ENCODE peak calls at places on chromosomes 12 and 14, in seven cellular contexts. C, D, Q, M, T, X and Z are unnamed samples. For H3K4me1, the result is how much of the 10 kb centered on the place peaks cover.

GRCh38 chr12:104823985-104824441 is 134.1 kb downstream of the SLC41A2 start:
- DNase-seq in C (peak), D (no peak), Q (no peak), M (no peak), T (peak), X (no peak), Z (no peak)

GRCh38 chr14:54207991-54208520 is 188.8 kb upstream of the CDKN3 start:
- DNase-seq in C (no peak), D (no peak), Q (no peak), M (no peak), T (no peak), X (no peak), Z (no peak)

GRCh38 chr12:69502342-69503081 is 32.3 kb downstream of the FRS2 start:
- DNase-seq in C (no peak), D (no peak), Q (no peak), M (no peak), T (no peak), X (no peak), Z (no peak)

GRCh38 chr12:132003846-132004245 is 54.1 kb downstream of the EP400 start:
- DNase-seq in C (no peak), D (no peak), Q (no peak), M (no peak), T (no peak), X (no peak), Z (no peak)

GRCh38 chr14:81070511-81070910 is 115.1 kb downstream of the TSHR start:
- DNase-seq in C (no peak), D (no peak), Q (no peak), M (no peak), T (no peak), X (no peak), Z (no peak)

GRCh38 chr12:59382678-59383425 is 213.0 kb upstream of the SLC16A7 start:
- DNase-seq in C (no peak), D (no peak), Q (no peak), M (no peak), T (no peak), X (no peak), Z (no peak)

GRCh38 chr12:31768046-31768445 is 39.2 kb upstream of the AMN1 start:
- DNase-seq in C (no peak), D (no peak), Q (no peak), M (no peak), T (no peak), X (no peak), Z (no peak)

GRCh38 chr12:80400591-80400991 is 43.4 kb upstream of the PTPRQ start:
- DNase-seq in C (no peak), D (no peak), Q (peak), M (no peak), T (no peak), X (no peak), Z (no peak)

GRCh38 chr14:98018626-98019025 is 1221.4 kb downstream of the VRK1 start:
- DNase-seq in C (no peak), D (no peak), Q (no peak), M (no peak), T (no peak), X (no peak), Z (no peak)

GRCh38 chr12:24038211-24038997 is 88.9 kb upstream of the SOX5 start:
- DNase-seq in C (no peak), D (no peak), Q (no peak), M (no peak), T (no peak), X (no peak), Z (no peak)
- H3K4me3 ChIP-seq in C (no peak), D (no peak), Q (no peak), M (no peak), T (no peak), X (no peak), Z (no peak)

GRCh38 chr12:52280796-52281560 is 6.5 kb downstream of the KRT86 start:
- DNase-seq in C (peak), D (peak), Q (no peak), M (no peak), T (peak), X (peak), Z (no peak)

GRCh38 chr12:52279683-52280318 is 5.4 kb downstream of the KRT86 start:
- DNase-seq in C (no peak), D (peak), Q (no peak), M (no peak), T (no peak), X (no peak), Z (no peak)

GRCh38 chr12:52278530-52278929 is 4.1 kb downstream of the KRT86 start:
- DNase-seq in C (no peak), D (no peak), Q (no peak), M (no peak), T (no peak), X (no peak), Z (no peak)

GRCh38 chr12:52278931-52279682 is 4.7 kb downstream of the KRT86 start:
- DNase-seq in C (peak), D (peak), Q (peak), M (peak), T (peak), X (peak), Z (no peak)

DNA sequence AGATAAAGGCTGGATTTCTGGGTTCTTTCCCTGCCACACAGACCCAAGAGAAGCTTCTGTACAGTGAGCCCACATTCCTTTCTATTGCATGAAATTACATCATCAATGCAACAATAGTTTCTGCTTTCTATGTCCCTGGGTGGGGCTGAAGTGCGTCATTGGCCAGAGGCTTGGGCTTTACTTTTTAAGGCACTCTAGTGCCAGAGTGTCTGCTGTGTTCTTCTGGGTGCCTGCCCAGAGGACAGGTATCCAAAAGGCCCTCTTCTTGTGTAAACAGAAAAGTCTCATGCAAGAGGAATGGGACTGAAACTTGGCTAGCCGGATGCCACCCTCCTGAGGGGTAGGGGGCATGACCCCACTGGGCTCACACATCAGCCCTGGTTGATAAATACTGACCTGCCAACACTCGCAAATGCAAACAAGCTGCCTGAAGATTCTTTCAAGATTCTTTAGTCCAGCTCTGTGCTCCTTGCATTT is 5.9 kb downstream of the KRT86 start:
- DNase-seq in C (peak), D (peak), Q (no peak), M (peak), T (peak), X (peak), Z (peak)
- H3K4me1 ChIP-seq in C (under half), D (half or more), Q (under half), M (under half), T (under half), X (under half), Z (under half)

GRCh38 chr12:113302925-113303640 is 31.8 kb downstream of the SLC8B1 start:
- DNase-seq in C (no peak), D (no peak), Q (no peak), M (no peak), T (no peak), X (no peak), Z (no peak)
- TF ChIP-seq CTCF in C (no peak), D (no peak), Q (no peak), M (no peak), T (no peak), X (no peak), Z (no peak)

GRCh38 chr12:113894717-113895116 is 71.4 kb downstream of the RBM19 start:
- DNase-seq in C (no peak), D (no peak), Q (no peak), M (no peak), T (no peak), X (no peak), Z (no peak)
- H3K4me3 ChIP-seq in C (no peak), D (no peak), Q (no peak), M (no peak), T (no peak), X (no peak), Z (no peak)

DNA sequence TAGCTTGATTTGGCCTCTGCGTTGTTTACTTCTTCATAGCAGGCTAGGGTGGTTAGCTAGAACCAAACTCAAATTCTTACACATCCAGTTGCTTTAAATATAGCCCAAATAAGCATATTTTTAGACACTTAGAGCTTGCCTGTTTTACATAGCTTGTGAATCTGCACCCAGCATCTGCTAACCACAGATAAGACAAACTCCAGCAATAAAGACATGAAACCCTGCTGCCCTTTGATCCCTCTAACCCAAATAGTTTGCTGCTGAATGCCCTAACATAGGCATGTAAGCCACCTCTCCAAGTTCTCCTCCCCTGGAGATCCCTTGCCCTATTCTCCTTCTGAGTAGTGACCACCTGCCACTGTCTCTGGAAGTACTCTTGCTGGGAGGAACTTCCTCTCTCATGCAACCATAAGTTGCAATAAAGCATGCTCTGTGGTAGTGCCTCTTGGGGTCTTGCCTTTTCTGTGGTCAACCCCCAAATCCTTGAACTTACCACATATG is 185.6 kb downstream of the TMEM117 start:
- DNase-seq in C (no peak), D (no peak), Q (no peak), M (no peak), T (no peak), X (no peak), Z (no peak)
- H3K4me1 ChIP-seq in C (under half), D (under half), Q (under half), M (under half), T (under half), X (under half), Z (under half)